ENCODE peak calls at places on chromosomes 7 and 10, in nine cellular contexts. One of them, this sample, is unnamed.

GRCh38 chr7:13037216-13037615 is 349.8 kb downstream of the ARL4A start:
- DNase-seq in BE2C: no peak
- DNase-seq in WTC11: no peak
- DNase-seq in cardiac fibroblast: no peak
- DNase-seq in B cell: no peak
- DNase-seq in PC-9: no peak
- DNase-seq in IMR-90: peak
- DNase-seq in AG09319: no peak
- DNase-seq in cardiac muscle cell: no peak
- DNase-seq in this sample: no peak

GRCh38 chr10:101538481-101538880 is 49.6 kb downstream of the POLL start:
- DNase-seq in WTC11: no peak
- DNase-seq in cardiac fibroblast: no peak
- DNase-seq in B cell: no peak
- DNase-seq in BE2C: no peak
- DNase-seq in IMR-90: no peak
- DNase-seq in AG09319: no peak
- DNase-seq in PC-9: no peak
- DNase-seq in cardiac muscle cell: no peak
- DNase-seq in this sample: no peak

GRCh38 chr7:23353172-23353571 is 54.0 kb downstream of the MALSU1 start:
- DNase-seq in WTC11: no peak
- DNase-seq in AG09319: no peak
- DNase-seq in cardiac fibroblast: no peak
- DNase-seq in PC-9: no peak
- DNase-seq in cardiac muscle cell: no peak
- DNase-seq in BE2C: peak
- DNase-seq in B cell: no peak
- DNase-seq in IMR-90: no peak
- DNase-seq in this sample: no peak

GRCh38 chr7:37234928-37235327 is 213.7 kb downstream of the ELMO1 start:
- DNase-seq in cardiac muscle cell: peak
- DNase-seq in BE2C: peak
- DNase-seq in cardiac fibroblast: peak
- DNase-seq in AG09319: no peak
- DNase-seq in PC-9: no peak
- DNase-seq in B cell: no peak
- DNase-seq in IMR-90: no peak
- DNase-seq in WTC11: no peak
- DNase-seq in this sample: no peak

GRCh38 chr10:10891437-10891836 is 126.2 kb upstream of the CELF2 start:
- DNase-seq in BE2C: no peak
- DNase-seq in cardiac muscle cell: peak
- DNase-seq in B cell: no peak
- DNase-seq in cardiac fibroblast: peak
- DNase-seq in AG09319: peak
- DNase-seq in IMR-90: peak
- DNase-seq in PC-9: no peak
- DNase-seq in WTC11: no peak
- DNase-seq in this sample: no peak

GRCh38 chr10:61987951-61988379 is 86.5 kb downstream of the ARID5B start:
- DNase-seq in WTC11: no peak
- DNase-seq in PC-9: no peak
- DNase-seq in B cell: peak
- DNase-seq in IMR-90: peak
- DNase-seq in cardiac muscle cell: no peak
- DNase-seq in AG09319: no peak
- DNase-seq in cardiac fibroblast: no peak
- DNase-seq in BE2C: no peak
- DNase-seq in this sample: no peak

GRCh38 chr10:72146559-72147323 is 58.4 kb upstream of the SPOCK2 start:
- DNase-seq in AG09319: no peak
- DNase-seq in B cell: no peak
- DNase-seq in WTC11: no peak
- DNase-seq in IMR-90: no peak
- DNase-seq in cardiac fibroblast: no peak
- DNase-seq in PC-9: no peak
- DNase-seq in cardiac muscle cell: no peak
- DNase-seq in BE2C: no peak
- DNase-seq in this sample: no peak

GRCh38 chr10:34768261-34768971 is 46.7 kb downstream of the PARD3 start:
- DNase-seq in AG09319: peak
- DNase-seq in B cell: no peak
- DNase-seq in IMR-90: peak
- DNase-seq in cardiac fibroblast: peak
- DNase-seq in BE2C: no peak
- DNase-seq in WTC11: no peak
- DNase-seq in cardiac muscle cell: no peak
- DNase-seq in PC-9: no peak
- DNase-seq in this sample: no peak

GRCh38 chr7:115271332-115272235 is 349.7 kb downstream of the MDFIC start:
- DNase-seq in PC-9: no peak
- DNase-seq in B cell: no peak
- DNase-seq in AG09319: peak
- DNase-seq in cardiac muscle cell: no peak
- DNase-seq in BE2C: no peak
- DNase-seq in IMR-90: peak
- DNase-seq in cardiac fibroblast: peak
- DNase-seq in WTC11: no peak
- DNase-seq in this sample: no peak

GRCh38 chr7:20172736-20173334 is 44.3 kb downstream of the MACC1 start:
- DNase-seq in PC-9: no peak
- DNase-seq in B cell: peak
- DNase-seq in WTC11: peak
- DNase-seq in IMR-90: peak
- DNase-seq in cardiac fibroblast: peak
- DNase-seq in BE2C: peak
- DNase-seq in cardiac muscle cell: peak
- DNase-seq in AG09319: no peak
- DNase-seq in this sample: peak

GRCh38 chr7:43621729-43622448 is 39.0 kb downstream of the STK17A start:
- DNase-seq in BE2C: no peak
- DNase-seq in WTC11: no peak
- DNase-seq in cardiac muscle cell: no peak
- DNase-seq in cardiac fibroblast: peak
- DNase-seq in IMR-90: no peak
- DNase-seq in AG09319: no peak
- DNase-seq in B cell: no peak
- DNase-seq in PC-9: no peak
- DNase-seq in this sample: no peak

GRCh38 chr10:42898037-42898960 is 115.7 kb downstream of the BMS1 start:
- DNase-seq in cardiac muscle cell: no peak
- DNase-seq in PC-9: no peak
- DNase-seq in WTC11: peak
- DNase-seq in BE2C: no peak
- DNase-seq in cardiac fibroblast: no peak
- DNase-seq in AG09319: no peak
- DNase-seq in IMR-90: no peak
- DNase-seq in B cell: no peak
- DNase-seq in this sample: no peak

GRCh38 chr10:117431160-117431559 is 55.9 kb upstream of the PDZD8 start:
- DNase-seq in IMR-90: no peak
- DNase-seq in B cell: no peak
- DNase-seq in BE2C: no peak
- DNase-seq in WTC11: no peak
- DNase-seq in cardiac muscle cell: no peak
- DNase-seq in PC-9: no peak
- DNase-seq in cardiac fibroblast: no peak
- DNase-seq in AG09319: no peak
- DNase-seq in this sample: no peak

GRCh38 chr10:102312683-102313082 is 67.4 kb downstream of the GBF1 start:
- DNase-seq in B cell: no peak
- DNase-seq in cardiac muscle cell: no peak
- DNase-seq in IMR-90: peak
- DNase-seq in PC-9: no peak
- DNase-seq in AG09319: no peak
- DNase-seq in BE2C: no peak
- DNase-seq in cardiac fibroblast: no peak
- DNase-seq in WTC11: no peak
- DNase-seq in this sample: no peak

GRCh38 chr7:45897042-45897690 is 8.9 kb downstream of the IGFBP1 start:
- DNase-seq in BE2C: no peak
- DNase-seq in IMR-90: peak
- DNase-seq in cardiac muscle cell: no peak
- DNase-seq in AG09319: no peak
- DNase-seq in PC-9: peak
- DNase-seq in WTC11: no peak
- DNase-seq in cardiac fibroblast: peak
- DNase-seq in B cell: no peak
- DNase-seq in this sample: no peak

GRCh38 chr7:105916603-105917002 is 40.2 kb upstream of the ATXN7L1 start:
- DNase-seq in PC-9: no peak
- DNase-seq in BE2C: no peak
- DNase-seq in IMR-90: peak
- DNase-seq in B cell: no peak
- DNase-seq in cardiac fibroblast: peak
- DNase-seq in AG09319: peak
- DNase-seq in cardiac muscle cell: no peak
- DNase-seq in WTC11: no peak
- DNase-seq in this sample: no peak

GRCh38 chr10:11170993-11171416 is 153.3 kb downstream of the CELF2 start:
- DNase-seq in WTC11: no peak
- DNase-seq in AG09319: no peak
- DNase-seq in PC-9: no peak
- DNase-seq in cardiac fibroblast: no peak
- DNase-seq in BE2C: no peak
- DNase-seq in cardiac muscle cell: no peak
- DNase-seq in B cell: no peak
- DNase-seq in IMR-90: no peak
- DNase-seq in this sample: no peak

GRCh38 chr10:75071164-75071489 is 40.3 kb upstream of the SAMD8 start:
- DNase-seq in IMR-90: peak
- DNase-seq in BE2C: peak
- DNase-seq in PC-9: no peak
- DNase-seq in cardiac muscle cell: peak
- DNase-seq in cardiac fibroblast: peak
- DNase-seq in AG09319: no peak
- DNase-seq in WTC11: no peak
- DNase-seq in B cell: no peak
- DNase-seq in this sample: no peak

GRCh38 chr7:121138262-121138933 is 149.9 kb downstream of the CPED1 start:
- DNase-seq in B cell: peak
- DNase-seq in IMR-90: no peak
- DNase-seq in BE2C: no peak
- DNase-seq in WTC11: no peak
- DNase-seq in cardiac muscle cell: no peak
- DNase-seq in cardiac fibroblast: no peak
- DNase-seq in AG09319: no peak
- DNase-seq in PC-9: no peak
- DNase-seq in this sample: no peak

GRCh38 chr7:151448261-151449252 is 8.6 kb upstream of the CRYGN start:
- DNase-seq in B cell: peak
- DNase-seq in cardiac fibroblast: peak
- DNase-seq in AG09319: no peak
- DNase-seq in WTC11: peak
- DNase-seq in PC-9: peak
- DNase-seq in cardiac muscle cell: peak
- DNase-seq in IMR-90: peak
- DNase-seq in BE2C: peak
- DNase-seq in this sample: peak

DNA sequence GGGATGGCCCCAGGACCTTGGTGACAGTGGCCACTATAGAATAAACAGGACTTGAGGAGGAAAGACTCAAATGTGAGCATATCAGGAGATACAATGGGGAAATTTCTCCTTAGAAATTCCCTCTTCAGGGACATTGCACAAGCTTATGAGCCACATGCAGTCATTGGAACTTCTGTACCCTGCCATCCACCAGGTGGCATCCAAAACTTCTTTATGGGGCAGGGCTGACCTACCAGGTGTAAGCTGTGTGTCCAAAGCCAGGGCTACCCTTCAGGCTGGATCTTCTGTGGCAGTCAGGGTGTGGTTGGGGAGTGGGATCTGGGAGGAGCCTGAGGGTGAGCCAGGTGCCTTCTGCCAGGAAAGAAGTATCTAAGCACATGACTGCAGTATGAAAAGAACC is 36.6 kb upstream of the LRRC18 start:
- DNase-seq in B cell: no peak
- DNase-seq in WTC11: peak
- DNase-seq in cardiac muscle cell: peak
- DNase-seq in PC-9: no peak
- DNase-seq in BE2C: peak
- DNase-seq in AG09319: no peak
- DNase-seq in IMR-90: peak
- DNase-seq in cardiac fibroblast: peak
- DNase-seq in this sample: no peak
- TF ChIP-seq CTCF in B cell: no peak
- TF ChIP-seq CTCF in WTC11: no peak
- TF ChIP-seq CTCF in cardiac muscle cell: no peak
- TF ChIP-seq CTCF in PC-9: peak
- TF ChIP-seq CTCF in BE2C: peak
- TF ChIP-seq CTCF in AG09319: peak
- TF ChIP-seq CTCF in IMR-90: peak
- TF ChIP-seq CTCF in cardiac fibroblast: no peak
- TF ChIP-seq CTCF in this sample: no peak

DNA sequence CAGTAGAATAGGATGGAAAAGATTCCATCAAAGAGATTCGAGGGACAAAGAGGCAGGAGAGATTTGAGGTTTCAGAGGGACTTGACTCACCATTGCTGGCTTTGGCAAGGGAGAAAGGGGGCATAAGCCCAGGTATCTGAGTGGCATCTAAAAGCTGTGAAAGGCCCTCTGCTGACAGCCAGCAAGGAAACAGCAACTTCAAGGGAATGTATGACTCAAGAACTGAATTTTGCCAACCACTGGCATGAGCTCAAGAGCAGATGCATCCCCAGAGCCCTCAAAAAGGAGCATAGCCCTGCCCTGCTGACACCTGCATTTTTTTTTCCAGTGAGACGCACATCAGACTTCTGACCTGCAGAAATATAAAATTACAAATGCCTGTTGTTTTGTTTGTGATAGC is 19.6 kb upstream of the ADAM12 start:
- DNase-seq in B cell: no peak
- DNase-seq in cardiac muscle cell: no peak
- DNase-seq in AG09319: no peak
- DNase-seq in IMR-90: no peak
- DNase-seq in WTC11: no peak
- DNase-seq in PC-9: no peak
- DNase-seq in BE2C: no peak
- DNase-seq in cardiac fibroblast: peak
- DNase-seq in this sample: no peak
- TF ChIP-seq CTCF in B cell: no peak
- TF ChIP-seq CTCF in cardiac muscle cell: no peak
- TF ChIP-seq CTCF in AG09319: no peak
- TF ChIP-seq CTCF in IMR-90: no peak
- TF ChIP-seq CTCF in WTC11: no peak
- TF ChIP-seq CTCF in PC-9: no peak
- TF ChIP-seq CTCF in BE2C: no peak
- TF ChIP-seq CTCF in cardiac fibroblast: no peak
- TF ChIP-seq CTCF in this sample: no peak

GRCh38 chr10:83677795-83678194 is 461.5 kb upstream of the GHITM start:
- DNase-seq in PC-9: peak
- DNase-seq in AG09319: no peak
- DNase-seq in cardiac fibroblast: peak
- DNase-seq in B cell: no peak
- DNase-seq in IMR-90: no peak
- DNase-seq in cardiac muscle cell: peak
- DNase-seq in BE2C: peak
- DNase-seq in WTC11: no peak
- DNase-seq in this sample: no peak
- TF ChIP-seq CTCF in PC-9: no peak
- TF ChIP-seq CTCF in AG09319: no peak
- TF ChIP-seq CTCF in cardiac fibroblast: no peak
- TF ChIP-seq CTCF in B cell: no peak
- TF ChIP-seq CTCF in IMR-90: no peak
- TF ChIP-seq CTCF in cardiac muscle cell: no peak
- TF ChIP-seq CTCF in BE2C: peak
- TF ChIP-seq CTCF in WTC11: no peak
- TF ChIP-seq CTCF in this sample: no peak

GRCh38 chr7:33716581-33717477 is 188.5 kb upstream of the BMPER start:
- DNase-seq in cardiac muscle cell: peak
- DNase-seq in PC-9: peak
- DNase-seq in B cell: peak
- DNase-seq in AG09319: no peak
- DNase-seq in IMR-90: peak
- DNase-seq in cardiac fibroblast: peak
- DNase-seq in WTC11: no peak
- DNase-seq in BE2C: no peak
- DNase-seq in this sample: no peak
- TF ChIP-seq CTCF in cardiac muscle cell: peak
- TF ChIP-seq CTCF in PC-9: peak
- TF ChIP-seq CTCF in B cell: no peak
- TF ChIP-seq CTCF in AG09319: peak
- TF ChIP-seq CTCF in IMR-90: peak
- TF ChIP-seq CTCF in cardiac fibroblast: peak
- TF ChIP-seq CTCF in WTC11: peak
- TF ChIP-seq CTCF in BE2C: peak
- TF ChIP-seq CTCF in this sample: peak